ENCODE peak calls at places on chromosome 12, in seven cellular contexts. B is HT1080, X is GM12864, G is AG20443, V is pons, A is GM06990, L is NCI-H510A treated with DMSO at 0.1 percent for 48 hours. T is an unnamed sample.

GRCh38 chr12:106774808-106775524 is 484 bp downstream of the RIC8B start:
- DNase-seq in X (no peak), L (no peak), G (no peak), V (no peak), A (no peak), B (no peak), T (no peak)

GRCh38 chr12:24759155-24759554 is 189.7 kb downstream of the BCAT1 start:
- DNase-seq in A (no peak), L (no peak), X (no peak), V (no peak), B (peak; percentile 84), G (no peak), T (no peak)

GRCh38 chr12:108734200-108734906 is 3.0 kb upstream of the CORO1C start:
- DNase-seq in A (no peak), G (peak; percentile 72), V (no peak), L (no peak), B (peak; percentile 97), X (no peak), T (peak; percentile 23)

GRCh38 chr12:70267550-70267949 is 24.3 kb downstream of the CNOT2 start:
- DNase-seq in G (no peak), A (no peak), L (no peak), X (no peak), V (peak; percentile 12), B (no peak), T (no peak)

GRCh38 chr12:91111366-91112321 is at the start of gene LUM:
- DNase-seq in V (peak; percentile 12), A (no peak), G (peak; percentile 63), X (no peak), L (no peak), B (no peak), T (no peak)

GRCh38 chr12:75877588-75878381 is 153.8 kb downstream of the PHLDA1 start:
- DNase-seq in L (no peak), B (no peak), V (no peak), A (no peak), G (no peak), X (no peak), T (no peak)

GRCh38 chr12:70365648-70366518 is at the start of gene KCNMB4:
- DNase-seq in G (peak; percentile 72), A (peak; percentile 74), X (no peak), B (peak; percentile 68), L (peak; percentile 89), V (peak; percentile 40), T (peak; percentile 61)

GRCh38 chr12:55720894-55721444 is 776 bp downstream of the RDH5 start:
- DNase-seq in L (no peak), A (no peak), B (peak; percentile 96), V (no peak), G (peak; percentile 84), X (no peak), T (no peak)

GRCh38 chr12:100699209-100699608 is 95.4 kb upstream of the ANO4 start:
- DNase-seq in A (no peak), B (no peak), L (no peak), X (no peak), V (peak; percentile 58), G (no peak), T (peak; percentile 4)

GRCh38 chr12:34402899-34403705 is 380.8 kb downstream of the ALG10 start:
- DNase-seq in V (no peak), G (peak; percentile 1), B (no peak), A (no peak), L (no peak), X (no peak), T (peak; percentile 0)

GRCh38 chr12:49482095-49483051 is 56.5 kb upstream of the KCNH3 start:
- DNase-seq in V (no peak), B (peak; percentile 69), X (no peak), A (no peak), G (no peak), L (peak; percentile 8), T (no peak)